ENCODE peak calls at places on chromosome 4, in seven cellular contexts. One of them, this sample, is unnamed.
A peak's percentile ranks its signal among the peaks of the same experiment; 100 is the strongest.

GRCh38 chr4:95204873-95205272 is 343.9 kb downstream of the UNC5C start:
- DNase-seq in transverse colon: no peak
- DNase-seq in aorta: no peak
- DNase-seq in CD8-positive, alpha-beta T cell: no peak
- DNase-seq in MM.1S: no peak
- DNase-seq in heart left ventricle: no peak
- DNase-seq in NT2/D1: no peak
- DNase-seq in this sample: no peak

GRCh38 chr4:27381806-27382205 is 521.2 kb downstream of the STIM2 start:
- DNase-seq in transverse colon: no peak
- DNase-seq in MM.1S: no peak
- DNase-seq in heart left ventricle: no peak
- DNase-seq in aorta: no peak
- DNase-seq in NT2/D1: no peak
- DNase-seq in CD8-positive, alpha-beta T cell: no peak
- DNase-seq in this sample: no peak

GRCh38 chr4:173005912-173006633 is 162.5 kb upstream of the GALNT7 start:
- DNase-seq in aorta: no peak
- DNase-seq in NT2/D1: no peak
- DNase-seq in CD8-positive, alpha-beta T cell: no peak
- DNase-seq in MM.1S: no peak
- DNase-seq in transverse colon: no peak
- DNase-seq in heart left ventricle: no peak
- DNase-seq in this sample: no peak

GRCh38 chr4:83629945-83630684 is 94.2 kb downstream of the GPAT3 start:
- DNase-seq in transverse colon: peak; percentile 83
- DNase-seq in heart left ventricle: peak; percentile 30
- DNase-seq in aorta: no peak
- DNase-seq in CD8-positive, alpha-beta T cell: no peak
- DNase-seq in MM.1S: no peak
- DNase-seq in NT2/D1: no peak
- DNase-seq in this sample: peak; percentile 36

GRCh38 chr4:158870282-158871049 is 101.6 kb downstream of the FNIP2 start:
- DNase-seq in transverse colon: no peak
- DNase-seq in CD8-positive, alpha-beta T cell: no peak
- DNase-seq in NT2/D1: no peak
- DNase-seq in MM.1S: no peak
- DNase-seq in heart left ventricle: no peak
- DNase-seq in aorta: no peak
- DNase-seq in this sample: no peak

GRCh38 chr4:108350332-108350731 is 181.6 kb upstream of the LEF1 start:
- DNase-seq in MM.1S: no peak
- DNase-seq in NT2/D1: no peak
- DNase-seq in heart left ventricle: no peak
- DNase-seq in CD8-positive, alpha-beta T cell: no peak
- DNase-seq in transverse colon: no peak
- DNase-seq in aorta: no peak
- DNase-seq in this sample: no peak

GRCh38 chr4:77001907-77002306 is 52.4 kb downstream of the SEPTIN11 start:
- DNase-seq in NT2/D1: peak; percentile 57
- DNase-seq in heart left ventricle: no peak
- DNase-seq in aorta: no peak
- DNase-seq in MM.1S: no peak
- DNase-seq in transverse colon: no peak
- DNase-seq in CD8-positive, alpha-beta T cell: no peak
- DNase-seq in this sample: no peak

GRCh38 chr4:48300004-48300403 is 30.4 kb upstream of the TEC start:
- DNase-seq in CD8-positive, alpha-beta T cell: no peak
- DNase-seq in NT2/D1: no peak
- DNase-seq in aorta: no peak
- DNase-seq in heart left ventricle: no peak
- DNase-seq in MM.1S: no peak
- DNase-seq in transverse colon: no peak
- DNase-seq in this sample: no peak

GRCh38 chr4:10243856-10244255 is 127.3 kb upstream of the WDR1 start:
- DNase-seq in aorta: no peak
- DNase-seq in heart left ventricle: no peak
- DNase-seq in MM.1S: no peak
- DNase-seq in CD8-positive, alpha-beta T cell: no peak
- DNase-seq in NT2/D1: no peak
- DNase-seq in transverse colon: no peak
- DNase-seq in this sample: no peak

GRCh38 chr4:185395255-185395955 is at the start of gene LRP2BP:
- DNase-seq in MM.1S: peak; percentile 71
- DNase-seq in CD8-positive, alpha-beta T cell: no peak
- DNase-seq in heart left ventricle: no peak
- DNase-seq in aorta: no peak
- DNase-seq in transverse colon: no peak
- DNase-seq in NT2/D1: no peak
- DNase-seq in this sample: no peak

GRCh38 chr4:135672202-135672601 is 1470.6 kb upstream of the PABPC4L start:
- DNase-seq in NT2/D1: no peak
- DNase-seq in MM.1S: no peak
- DNase-seq in heart left ventricle: no peak
- DNase-seq in transverse colon: no peak
- DNase-seq in aorta: no peak
- DNase-seq in CD8-positive, alpha-beta T cell: no peak
- DNase-seq in this sample: no peak

GRCh38 chr4:43587746-43588145 is 695.2 kb downstream of the GRXCR1 start:
- DNase-seq in NT2/D1: no peak
- DNase-seq in transverse colon: no peak
- DNase-seq in MM.1S: no peak
- DNase-seq in CD8-positive, alpha-beta T cell: no peak
- DNase-seq in heart left ventricle: no peak
- DNase-seq in aorta: no peak
- DNase-seq in this sample: no peak

GRCh38 chr4:82900016-82900334 is 560 bp upstream of the THAP9 start:
- DNase-seq in aorta: no peak
- DNase-seq in transverse colon: no peak
- DNase-seq in CD8-positive, alpha-beta T cell: no peak
- DNase-seq in NT2/D1: no peak
- DNase-seq in heart left ventricle: no peak
- DNase-seq in MM.1S: peak; percentile 47
- DNase-seq in this sample: no peak

GRCh38 chr4:6466756-6467381 is 5.5 kb downstream of the PPP2R2C start:
- DNase-seq in MM.1S: no peak
- DNase-seq in aorta: no peak
- DNase-seq in NT2/D1: no peak
- DNase-seq in heart left ventricle: no peak
- DNase-seq in transverse colon: no peak
- DNase-seq in CD8-positive, alpha-beta T cell: no peak
- DNase-seq in this sample: no peak

GRCh38 chr4:105622269-105622668 is 69.8 kb downstream of the ARHGEF38 start:
- DNase-seq in aorta: no peak
- DNase-seq in heart left ventricle: no peak
- DNase-seq in transverse colon: no peak
- DNase-seq in CD8-positive, alpha-beta T cell: no peak
- DNase-seq in NT2/D1: no peak
- DNase-seq in MM.1S: no peak
- DNase-seq in this sample: no peak

GRCh38 chr4:20832821-20833220 is 132.6 kb downstream of the PACRGL start:
- DNase-seq in transverse colon: no peak
- DNase-seq in MM.1S: no peak
- DNase-seq in NT2/D1: no peak
- DNase-seq in CD8-positive, alpha-beta T cell: no peak
- DNase-seq in heart left ventricle: no peak
- DNase-seq in aorta: no peak
- DNase-seq in this sample: no peak

GRCh38 chr4:87375719-87376291 is 15.2 kb downstream of the HSD17B11 start:
- DNase-seq in NT2/D1: no peak
- DNase-seq in transverse colon: no peak
- DNase-seq in heart left ventricle: no peak
- DNase-seq in CD8-positive, alpha-beta T cell: no peak
- DNase-seq in MM.1S: peak; percentile 45
- DNase-seq in aorta: no peak
- DNase-seq in this sample: no peak

GRCh38 chr4:40514409-40515025 is 115.1 kb downstream of the RBM47 start:
- DNase-seq in CD8-positive, alpha-beta T cell: no peak
- DNase-seq in transverse colon: peak; percentile 87
- DNase-seq in heart left ventricle: no peak
- DNase-seq in NT2/D1: no peak
- DNase-seq in MM.1S: peak; percentile 39
- DNase-seq in aorta: no peak
- DNase-seq in this sample: no peak

GRCh38 chr4:151730003-151730559 is 30.7 kb downstream of the GATB start:
- DNase-seq in CD8-positive, alpha-beta T cell: no peak
- DNase-seq in transverse colon: peak; percentile 61
- DNase-seq in MM.1S: no peak
- DNase-seq in heart left ventricle: no peak
- DNase-seq in NT2/D1: no peak
- DNase-seq in aorta: no peak
- DNase-seq in this sample: no peak

GRCh38 chr4:96736352-96736889 is 896.5 kb downstream of the PDHA2 start:
- DNase-seq in aorta: no peak
- DNase-seq in heart left ventricle: no peak
- DNase-seq in CD8-positive, alpha-beta T cell: no peak
- DNase-seq in MM.1S: no peak
- DNase-seq in transverse colon: no peak
- DNase-seq in NT2/D1: peak; percentile 59
- DNase-seq in this sample: no peak

GRCh38 chr4:9771069-9771468 is 10.4 kb upstream of the DRD5 start:
- DNase-seq in heart left ventricle: no peak
- DNase-seq in transverse colon: no peak
- DNase-seq in aorta: no peak
- DNase-seq in MM.1S: no peak
- DNase-seq in NT2/D1: no peak
- DNase-seq in CD8-positive, alpha-beta T cell: no peak
- DNase-seq in this sample: no peak

GRCh38 chr4:185464887-185465286 is 6.6 kb downstream of the CCDC110 start:
- DNase-seq in aorta: no peak
- DNase-seq in transverse colon: no peak
- DNase-seq in heart left ventricle: no peak
- DNase-seq in MM.1S: no peak
- DNase-seq in CD8-positive, alpha-beta T cell: no peak
- DNase-seq in NT2/D1: no peak
- DNase-seq in this sample: no peak

GRCh38 chr4:169014581-169014980 is 4.5 kb upstream of the CBR4 start:
- DNase-seq in heart left ventricle: no peak
- DNase-seq in transverse colon: no peak
- DNase-seq in MM.1S: no peak
- DNase-seq in aorta: no peak
- DNase-seq in CD8-positive, alpha-beta T cell: no peak
- DNase-seq in NT2/D1: no peak
- DNase-seq in this sample: no peak

GRCh38 chr4:78742300-78742699 is 33.9 kb upstream of the BMP2K start:
- DNase-seq in NT2/D1: no peak
- DNase-seq in heart left ventricle: no peak
- DNase-seq in transverse colon: no peak
- DNase-seq in MM.1S: no peak
- DNase-seq in aorta: no peak
- DNase-seq in CD8-positive, alpha-beta T cell: no peak
- DNase-seq in this sample: no peak
- H3K9me3 ChIP-seq in NT2/D1: no peaks in the 10 kb centered on the region
- H3K9me3 ChIP-seq in heart left ventricle: no peaks in the 10 kb centered on the region
- H3K9me3 ChIP-seq in transverse colon: no peaks in the 10 kb centered on the region
- H3K9me3 ChIP-seq in MM.1S: no peaks in the 10 kb centered on the region
- H3K9me3 ChIP-seq in aorta: no peaks in the 10 kb centered on the region
- H3K9me3 ChIP-seq in CD8-positive, alpha-beta T cell: no peaks in the 10 kb centered on the region
- H3K9me3 ChIP-seq in this sample: no peaks in the 10 kb centered on the region

GRCh38 chr4:336893-337142 is 796 bp upstream of the ZNF141 start:
- DNase-seq in heart left ventricle: no peak
- DNase-seq in MM.1S: no peak
- DNase-seq in CD8-positive, alpha-beta T cell: no peak
- DNase-seq in NT2/D1: no peak
- DNase-seq in transverse colon: no peak
- DNase-seq in aorta: no peak
- DNase-seq in this sample: no peak

GRCh38 chr4:337932-338758 is 531 bp downstream of the ZNF141 start:
- DNase-seq in CD8-positive, alpha-beta T cell: peak; percentile 16
- DNase-seq in MM.1S: no peak
- DNase-seq in NT2/D1: no peak
- DNase-seq in transverse colon: no peak
- DNase-seq in heart left ventricle: no peak
- DNase-seq in aorta: peak; percentile 88
- DNase-seq in this sample: no peak

GRCh38 chr4:340011-340410 is 2.4 kb downstream of the ZNF141 start:
- DNase-seq in CD8-positive, alpha-beta T cell: no peak
- DNase-seq in heart left ventricle: no peak
- DNase-seq in MM.1S: no peak
- DNase-seq in transverse colon: no peak
- DNase-seq in aorta: no peak
- DNase-seq in NT2/D1: no peak
- DNase-seq in this sample: no peak

GRCh38 chr4:337143-337931 is at the start of gene ZNF141:
- DNase-seq in NT2/D1: peak; percentile 96
- DNase-seq in MM.1S: no peak
- DNase-seq in heart left ventricle: peak; percentile 97
- DNase-seq in transverse colon: peak; percentile 97
- DNase-seq in aorta: peak; percentile 97
- DNase-seq in CD8-positive, alpha-beta T cell: peak; percentile 84
- DNase-seq in this sample: peak; percentile 96

GRCh38 chr4:338759-339097 is 1.1 kb downstream of the ZNF141 start:
- DNase-seq in CD8-positive, alpha-beta T cell: no peak
- DNase-seq in transverse colon: no peak
- DNase-seq in heart left ventricle: no peak
- DNase-seq in NT2/D1: no peak
- DNase-seq in MM.1S: no peak
- DNase-seq in aorta: no peak
- DNase-seq in this sample: no peak
- H3K9me3 ChIP-seq in CD8-positive, alpha-beta T cell: peaks cover 26% of the 10 kb centered on the region
- H3K9me3 ChIP-seq in transverse colon: peaks cover 33% of the 10 kb centered on the region
- H3K9me3 ChIP-seq in heart left ventricle: no peaks in the 10 kb centered on the region
- H3K9me3 ChIP-seq in NT2/D1: no peaks in the 10 kb centered on the region
- H3K9me3 ChIP-seq in MM.1S: no peaks in the 10 kb centered on the region
- H3K9me3 ChIP-seq in aorta: no peaks in the 10 kb centered on the region
- H3K9me3 ChIP-seq in this sample: peaks cover 32% of the 10 kb centered on the region

GRCh38 chr4:70178075-70178660 is 17.4 kb upstream of the ODAM start:
- DNase-seq in transverse colon: no peak
- DNase-seq in NT2/D1: no peak
- DNase-seq in CD8-positive, alpha-beta T cell: no peak
- DNase-seq in MM.1S: no peak
- DNase-seq in aorta: no peak
- DNase-seq in heart left ventricle: no peak
- DNase-seq in this sample: no peak

GRCh38 chr4:70182517-70183167 is 12.9 kb upstream of the ODAM start:
- DNase-seq in heart left ventricle: no peak
- DNase-seq in aorta: no peak
- DNase-seq in NT2/D1: no peak
- DNase-seq in CD8-positive, alpha-beta T cell: no peak
- DNase-seq in transverse colon: no peak
- DNase-seq in MM.1S: no peak
- DNase-seq in this sample: no peak

DNA sequence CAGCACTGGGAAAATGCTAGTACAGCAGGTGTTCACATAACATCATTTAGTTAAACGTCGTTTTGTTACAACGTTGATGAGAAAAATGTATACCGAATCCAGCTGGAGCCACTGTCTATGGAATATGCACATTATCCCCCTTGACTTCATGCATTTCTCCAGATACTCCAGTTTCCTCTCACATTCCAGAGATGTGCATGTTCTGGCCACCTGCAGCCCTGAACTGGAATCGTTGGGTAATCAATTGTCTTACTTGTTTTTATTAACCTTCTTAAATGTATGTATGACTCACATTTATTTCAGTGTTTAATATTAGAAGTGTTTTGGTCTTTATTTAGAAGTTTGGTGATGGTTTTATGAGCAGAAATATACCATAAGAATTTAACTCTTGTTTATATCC is 18.4 kb upstream of the ODAM start:
- DNase-seq in heart left ventricle: no peak
- DNase-seq in MM.1S: no peak
- DNase-seq in aorta: no peak
- DNase-seq in transverse colon: no peak
- DNase-seq in NT2/D1: no peak
- DNase-seq in CD8-positive, alpha-beta T cell: no peak
- DNase-seq in this sample: no peak
- H3K9me3 ChIP-seq in heart left ventricle: no peaks in the 10 kb centered on the region
- H3K9me3 ChIP-seq in MM.1S: no peaks in the 10 kb centered on the region
- H3K9me3 ChIP-seq in aorta: peaks cover 4% of the 10 kb centered on the region
- H3K9me3 ChIP-seq in transverse colon: no peaks in the 10 kb centered on the region
- H3K9me3 ChIP-seq in NT2/D1: no peaks in the 10 kb centered on the region
- H3K9me3 ChIP-seq in CD8-positive, alpha-beta T cell: no peaks in the 10 kb centered on the region
- H3K9me3 ChIP-seq in this sample: no peaks in the 10 kb centered on the region

GRCh38 chr4:386708-387105 is 49.1 kb downstream of the ZNF141 start:
- DNase-seq in heart left ventricle: no peak
- DNase-seq in NT2/D1: peak; percentile 6
- DNase-seq in CD8-positive, alpha-beta T cell: no peak
- DNase-seq in transverse colon: no peak
- DNase-seq in aorta: no peak
- DNase-seq in MM.1S: no peak
- DNase-seq in this sample: no peak
- H3K9me3 ChIP-seq in heart left ventricle: peaks cover 14% of the 10 kb centered on the region
- H3K9me3 ChIP-seq in NT2/D1: peaks cover 63% of the 10 kb centered on the region
- H3K9me3 ChIP-seq in CD8-positive, alpha-beta T cell: peaks cover 72% of the 10 kb centered on the region
- H3K9me3 ChIP-seq in transverse colon: peaks cover 63% of the 10 kb centered on the region
- H3K9me3 ChIP-seq in aorta: peaks cover 21% of the 10 kb centered on the region
- H3K9me3 ChIP-seq in MM.1S: no peaks in the 10 kb centered on the region
- H3K9me3 ChIP-seq in this sample: peaks cover 100% of the 10 kb centered on the region

This sample was measured in left ventricle myocardium inferior.